ENCODE peak calls at places on chromosomes 5 and 9, in four cellular contexts. T is CD4-positive, alpha-beta memory T cell; R is mammary epithelial cell; K is GM12865. F is an unnamed sample.

GRCh38 chr5:115551415-115551814 is 6.8 kb upstream of the FEM1C start:
- DNase-seq in T (no peak), R (peak), K (peak), F (peak)

GRCh38 chr5:51652980-51653379 is 269.7 kb downstream of the ISL1 start:
- DNase-seq in T (no peak), R (peak), K (no peak), F (no peak)

GRCh38 chr5:179055436-179055835 is 4.7 kb upstream of the ZNF354C start:
- DNase-seq in T (no peak), R (no peak), K (no peak), F (no peak)

GRCh38 chr9:92668746-92669526 is 995 bp downstream of the IPPK start:
- DNase-seq in T (peak), R (peak), K (peak), F (peak)

GRCh38 chr9:21348430-21348829 is 2.3 kb downstream of the IFNA6 start:
- DNase-seq in T (no peak), R (no peak), K (no peak), F (no peak)

GRCh38 chr9:129549139-129549538 is 71.8 kb downstream of the C9orf50 start:
- DNase-seq in T (no peak), R (no peak), K (no peak), F (no peak)

GRCh38 chr9:4622016-4622415 is 40.1 kb upstream of the PLPP6 start:
- DNase-seq in T (no peak), R (no peak), K (no peak), F (no peak)

GRCh38 chr9:118578467-118578866 is 790.8 kb downstream of the BRINP1 start:
- DNase-seq in T (no peak), R (peak), K (no peak), F (peak)

GRCh38 chr5:29085142-29085541 is 2046.8 kb upstream of the CDH9 start:
- DNase-seq in T (no peak), R (no peak), K (no peak), F (no peak)

GRCh38 chr5:1785062-1785461 is 14.6 kb downstream of the MRPL36 start:
- DNase-seq in T (no peak), R (no peak), K (no peak), F (no peak)

GRCh38 chr9:72635197-72635596 is 113.8 kb downstream of the TMC1 start:
- DNase-seq in T (peak), R (no peak), K (peak), F (no peak)

GRCh38 chr5:118984602-118985001 is 3.7 kb downstream of the DTWD2 start:
- DNase-seq in T (no peak), R (no peak), K (no peak), F (peak)

GRCh38 chr5:66529704-66530103 is 66.5 kb upstream of the MAST4 start:
- DNase-seq in T (no peak), R (no peak), K (no peak), F (no peak)

GRCh38 chr5:109506556-109506955 is 96.8 kb upstream of the PJA2 start:
- DNase-seq in T (no peak), R (no peak), K (no peak), F (no peak)

GRCh38 chr5:180136661-180137381 is 65.3 kb upstream of the RNF130 start:
- DNase-seq in T (no peak), R (no peak), K (no peak), F (no peak)

GRCh38 chr9:121508415-121508814 is 8.8 kb upstream of the GGTA1 start:
- DNase-seq in T (no peak), R (no peak), K (no peak), F (no peak)

GRCh38 chr5:168059111-168059510 is 232.3 kb upstream of the WWC1 start:
- DNase-seq in T (no peak), R (no peak), K (no peak), F (no peak)

GRCh38 chr5:150778517-150779396 is at the start of gene SMIM3:
- DNase-seq in T (peak), R (peak), K (peak), F (peak)

GRCh38 chr5:177085985-177086917 is at the start of gene FGFR4:
- DNase-seq in T (no peak), R (peak), K (peak), F (peak)

GRCh38 chr5:148179234-148179824 is 11.0 kb downstream of the SPINK14 start:
- DNase-seq in T (peak), R (peak), K (peak), F (peak)

GRCh38 chr9:91751922-91752321 is 198.1 kb downstream of the ROR2 start:
- DNase-seq in T (no peak), R (peak), K (no peak), F (peak)

GRCh38 chr9:84711936-84712335 is 42.4 kb downstream of the NTRK2 start:
- DNase-seq in T (no peak), R (peak), K (peak), F (peak)

GRCh38 chr5:1516615-1517601 is 6.9 kb downstream of the LPCAT1 start:
- DNase-seq in T (no peak), R (peak), K (no peak), F (peak)

GRCh38 chr9:122376791-122377190 is 6.0 kb downstream of the PTGS1 start:
- DNase-seq in T (no peak), R (no peak), K (no peak), F (no peak)

GRCh38 chr9:8284835-8285234 is 485.3 kb upstream of the DMAC1 start:
- DNase-seq in T (no peak), R (no peak), K (no peak), F (no peak)

GRCh38 chr9:121861501-121862180 is 210.2 kb downstream of the DAB2IP start:
- DNase-seq in T (no peak), R (no peak), K (peak), F (no peak)

GRCh38 chr5:77491783-77492652 is at the start of gene WDR41:
- DNase-seq in T (peak), R (peak), K (peak), F (peak)

GRCh38 chr5:109561447-109561846 is 128.3 kb upstream of the MAN2A1 start:
- DNase-seq in T (no peak), R (no peak), K (no peak), F (no peak)

GRCh38 chr9:91056917-91057316 is 255.3 kb downstream of the SYK start:
- DNase-seq in T (no peak), R (peak), K (no peak), F (peak)

GRCh38 chr5:178155065-178155464 is 1.4 kb upstream of the NHP2 start:
- DNase-seq in T (no peak), R (no peak), K (no peak), F (no peak)

GRCh38 chr9:132141948-132142594 is 19.8 kb upstream of the NTNG2 start:
- DNase-seq in T (no peak), R (peak), K (no peak), F (no peak)

GRCh38 chr5:43101491-43101890 is 19.2 kb upstream of the ZNF131 start:
- DNase-seq in T (no peak), R (peak), K (no peak), F (no peak)

GRCh38 chr5:96756985-96757384 is 50.8 kb downstream of the ERAP1 start:
- DNase-seq in T (no peak), R (no peak), K (no peak), F (no peak)

GRCh38 chr9:133141833-133142594 is 21.0 kb upstream of the RALGDS start:
- DNase-seq in T (peak), R (no peak), K (peak), F (no peak)

GRCh38 chr5:173278172-173278571 is 43.2 kb upstream of the NKX2-5 start:
- DNase-seq in T (no peak), R (no peak), K (no peak), F (no peak)

GRCh38 chr5:39148983-39149534 is 70.3 kb downstream of the FYB1 start:
- DNase-seq in T (peak), R (no peak), K (peak), F (peak)

GRCh38 chr5:107580902-107581823 is 89.6 kb downstream of the EFNA5 start:
- DNase-seq in T (no peak), R (peak), K (peak), F (peak)

GRCh38 chr5:15525679-15526275 is 25.8 kb downstream of the FBXL7 start:
- DNase-seq in T (no peak), R (no peak), K (no peak), F (peak)

GRCh38 chr9:1051286-1052118 is 1.3 kb downstream of the DMRT2 start:
- DNase-seq in T (no peak), R (peak), K (peak), F (no peak)

GRCh38 chr9:121735792-121736130 is 84.3 kb downstream of the DAB2IP start:
- DNase-seq in T (no peak), R (peak), K (no peak), F (no peak)

DNA sequence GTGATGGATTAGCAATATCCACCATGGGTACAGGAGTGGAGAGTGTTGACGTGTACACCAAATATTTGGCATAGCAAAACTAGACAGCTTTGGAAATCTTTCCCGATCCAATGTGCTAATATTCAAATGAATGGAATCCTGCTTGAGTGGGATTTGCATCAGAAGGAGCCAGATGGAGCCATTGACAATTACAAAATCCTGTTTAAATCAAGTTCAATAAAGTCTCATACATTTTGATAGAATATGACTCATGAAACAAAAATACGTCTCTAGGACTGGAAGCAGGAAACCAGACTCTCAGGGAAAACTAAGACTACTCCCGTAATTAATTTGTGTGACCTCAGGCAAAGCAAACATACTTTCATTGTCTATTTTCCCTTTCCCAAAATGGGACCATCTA is 13.0 kb downstream of the TNC start:
- DNase-seq in T (no peak), R (peak), K (no peak), F (peak)
- H3K4me3 ChIP-seq in T (no peak), R (no peak), K (no peak), F (peak)

GRCh38 chr9:109166771-109167601 is at the start of gene FRRS1L:
- DNase-seq in T (no peak), R (no peak), K (no peak), F (peak)
- H3K4me3 ChIP-seq in T (no peak), R (peak), K (no peak), F (peak)

DNA sequence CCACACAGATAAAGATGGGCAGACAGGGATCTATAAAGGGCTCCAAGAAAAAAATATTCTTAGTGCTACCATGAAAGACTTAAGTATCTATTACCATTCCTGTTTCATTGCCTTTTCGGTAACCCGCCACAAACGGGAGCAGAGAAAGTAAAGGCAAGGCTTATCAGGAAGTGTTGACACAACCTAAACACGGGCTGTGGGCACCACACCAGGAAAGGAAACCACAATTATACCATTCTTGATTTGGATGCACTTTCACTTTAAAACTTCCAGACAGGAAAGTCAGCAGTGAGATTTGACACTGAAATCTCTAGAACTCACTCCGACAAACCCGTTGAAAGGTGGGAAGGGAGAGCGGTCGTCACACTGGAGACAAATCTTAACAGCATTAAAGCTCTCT is 6.5 kb downstream of the TLE1 start:
- DNase-seq in T (no peak), R (no peak), K (no peak), F (no peak)
- H3K4me3 ChIP-seq in T (no peak), R (no peak), K (no peak), F (no peak)

GRCh38 chr5:133048993-133049725 is 2.7 kb upstream of the HSPA4 start:
- DNase-seq in T (no peak), R (no peak), K (no peak), F (peak)
- H3K4me3 ChIP-seq in T (no peak), R (no peak), K (no peak), F (no peak)

GRCh38 chr9:96651626-96652025 is 3.5 kb downstream of the PRXL2C start:
- DNase-seq in T (peak), R (no peak), K (peak), F (peak)

GRCh38 chr9:96660693-96661248 is 5.7 kb upstream of the PRXL2C start:
- DNase-seq in T (no peak), R (no peak), K (peak), F (no peak)

GRCh38 chr9:96649620-96650323 is 5.3 kb downstream of the PRXL2C start:
- DNase-seq in T (no peak), R (no peak), K (no peak), F (no peak)

GRCh38 chr9:96654450-96655197 is 493 bp downstream of the PRXL2C start:
- DNase-seq in T (peak), R (peak), K (peak), F (peak)

GRCh38 chr9:96655198-96655851 is at the start of gene PRXL2C:
- DNase-seq in T (peak), R (peak), K (peak), F (peak)
- H3K4me3 ChIP-seq in T (peak), R (peak), K (peak), F (peak)

GRCh38 chr5:140966293-140967225 is at the start of gene PCDHAC2:
- DNase-seq in T (no peak), R (peak), K (no peak), F (peak)
- H3K4me3 ChIP-seq in T (no peak), R (peak), K (no peak), F (peak)

GRCh38 chr9:102237520-102237919 is 499.1 kb upstream of the GRIN3A start:
- DNase-seq in T (no peak), R (no peak), K (peak), F (no peak)

GRCh38 chr9:102237094-102237493 is 498.6 kb upstream of the GRIN3A start:
- DNase-seq in T (no peak), R (no peak), K (no peak), F (no peak)
- H3K4me3 ChIP-seq in T (no peak), R (no peak), K (no peak), F (no peak)

GRCh38 chr5:154757647-154758406 is 2.6 kb downstream of the LARP1 start:
- DNase-seq in T (peak), R (peak), K (peak), F (peak)

GRCh38 chr5:154756871-154757646 is 1.9 kb downstream of the LARP1 start:
- DNase-seq in T (peak), R (peak), K (peak), F (peak)

GRCh38 chr5:154761062-154761740 is 6.0 kb downstream of the LARP1 start:
- DNase-seq in T (peak), R (no peak), K (peak), F (no peak)

GRCh38 chr5:154758501-154758900 is 3.3 kb downstream of the LARP1 start:
- DNase-seq in T (no peak), R (no peak), K (no peak), F (peak)

DNA sequence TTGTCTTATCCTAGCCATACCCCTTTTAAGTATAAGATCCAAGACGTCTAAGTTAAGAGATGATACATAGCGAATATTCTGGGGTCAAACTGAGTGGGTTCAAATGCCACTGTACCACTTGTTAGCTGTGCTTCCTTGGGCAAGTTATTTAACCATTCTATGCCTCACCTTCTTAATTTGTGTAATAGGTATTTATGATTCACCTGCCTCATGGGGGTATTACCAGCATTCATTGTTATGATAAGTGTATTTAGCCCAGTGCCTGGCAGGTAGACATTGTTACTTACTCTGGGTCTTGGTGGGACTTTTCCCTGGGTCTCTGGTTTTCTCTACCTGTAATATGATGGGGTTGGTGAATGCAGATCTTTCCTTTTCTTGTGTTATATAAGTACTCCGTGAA is 3.8 kb downstream of the LARP1 start:
- DNase-seq in T (no peak), R (peak), K (no peak), F (no peak)
- H3K4me3 ChIP-seq in T (no peak), R (no peak), K (peak), F (peak)

GRCh38 chr5:59921816-59922215 is 28.3 kb upstream of the PDE4D start:
- DNase-seq in T (no peak), R (no peak), K (no peak), F (no peak)
- H3K4me3 ChIP-seq in T (no peak), R (no peak), K (no peak), F (no peak)

F was measured in adipocyte.